ENCODE peak calls at places on chromosome 15, in seven cellular contexts. F is IMR-90, J is neuronal stem cell, Z is trophoblast cell, G is mesendoderm, T is H9, Q is H1. O is an unnamed sample.

GRCh38 chr15:92092391-92092790 is 238.9 kb downstream of the SLCO3A1 start:
- DNase-seq in G (no peak), Z (no peak), F (peak; percentile 15), J (no peak), T (no peak), Q (no peak), O (no peak)

GRCh38 chr15:81856627-81857026 is 189.2 kb downstream of the MEX3B start:
- DNase-seq in J (no peak), Z (no peak), T (no peak), F (no peak), G (no peak), Q (no peak), O (no peak)

GRCh38 chr15:37789881-37790280 is 144.6 kb upstream of the TMCO5A start:
- DNase-seq in F (peak; percentile 86), G (no peak), T (no peak), Z (no peak), Q (no peak), J (no peak), O (peak; percentile 43)

GRCh38 chr15:98792117-98792516 is 143.8 kb downstream of the IGF1R start:
- DNase-seq in T (no peak), G (no peak), Z (no peak), F (no peak), Q (no peak), J (no peak), O (no peak)

GRCh38 chr15:90959894-90960293 is 5.2 kb downstream of the RCCD1 start:
- DNase-seq in T (no peak), Q (no peak), F (peak; percentile 18), G (no peak), Z (no peak), J (no peak), O (no peak)

GRCh38 chr15:69597061-69597592 is 144.5 kb downstream of the RPLP1 start:
- DNase-seq in Q (no peak), F (no peak), J (no peak), Z (no peak), G (no peak), T (no peak), O (no peak)

GRCh38 chr15:74967670-74968069 is 11.1 kb upstream of the RPP25 start:
- DNase-seq in G (no peak), F (no peak), Z (no peak), T (no peak), Q (no peak), J (no peak), O (no peak)

GRCh38 chr15:99857836-99858235 is 124.6 kb upstream of the LYSMD4 start:
- DNase-seq in F (no peak), T (no peak), J (no peak), Z (no peak), G (no peak), Q (no peak), O (no peak)

GRCh38 chr15:60989696-60990095 is 239.4 kb downstream of the RORA start:
- DNase-seq in T (no peak), Z (no peak), F (peak; percentile 22), Q (no peak), J (no peak), G (no peak), O (no peak)

GRCh38 chr15:29835301-29835700 is 13.0 kb upstream of the TJP1 start:
- DNase-seq in Q (no peak), T (no peak), Z (no peak), F (peak; percentile 33), J (no peak), G (no peak), O (no peak)

GRCh38 chr15:29840054-29840453 is 17.8 kb upstream of the TJP1 start:
- DNase-seq in F (no peak), G (no peak), T (no peak), Q (no peak), J (no peak), Z (no peak), O (no peak)

GRCh38 chr15:29840928-29841327 is 18.7 kb upstream of the TJP1 start:
- DNase-seq in Q (no peak), F (no peak), J (no peak), T (no peak), G (no peak), Z (no peak), O (peak; percentile 47)

GRCh38 chr15:29842290-29842689 is 20.0 kb upstream of the TJP1 start:
- DNase-seq in G (no peak), J (no peak), Z (no peak), T (no peak), Q (no peak), F (no peak), O (no peak)

DNA sequence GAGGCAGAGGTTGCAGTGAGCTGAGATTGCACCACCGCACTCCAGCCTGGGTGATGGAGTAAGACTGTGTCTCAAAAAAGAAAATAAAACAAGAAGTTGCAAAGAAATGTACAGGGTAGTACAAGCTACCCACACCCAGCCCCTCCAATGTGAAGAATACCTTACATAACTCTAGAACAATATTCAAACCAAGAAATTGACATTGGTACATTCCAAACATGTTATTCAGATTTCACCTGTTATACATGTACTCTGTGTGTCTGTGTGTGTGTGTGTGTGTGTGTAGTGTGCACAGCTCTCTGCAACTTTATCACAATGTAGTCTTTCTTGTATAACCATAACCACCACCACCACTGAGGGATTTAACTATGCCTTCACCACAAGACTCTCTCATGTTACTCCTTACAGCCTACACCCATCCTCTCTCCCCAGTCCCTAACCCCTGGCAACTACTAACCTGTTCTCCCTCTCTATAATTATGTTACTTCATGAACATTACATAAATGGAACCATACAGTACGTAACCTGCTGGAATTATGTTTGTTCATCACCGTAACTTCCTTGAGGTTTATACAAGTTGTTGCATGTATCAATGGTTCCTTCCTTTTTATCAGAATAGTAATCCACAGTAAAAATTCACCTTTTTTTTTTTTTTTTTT is 16.2 kb upstream of the TJP1 start:
- DNase-seq in J (no peak), T (no peak), G (no peak), Z (no peak), Q (no peak), F (no peak), O (no peak)
- H3K4ac ChIP-seq in J (no peak overlapping the region), T (no peak overlapping the region), G (no peak overlapping the region), Z (no peak overlapping the region), Q (no peak overlapping the region), F (no peak overlapping the region), O (no peak overlapping the region)

DNA sequence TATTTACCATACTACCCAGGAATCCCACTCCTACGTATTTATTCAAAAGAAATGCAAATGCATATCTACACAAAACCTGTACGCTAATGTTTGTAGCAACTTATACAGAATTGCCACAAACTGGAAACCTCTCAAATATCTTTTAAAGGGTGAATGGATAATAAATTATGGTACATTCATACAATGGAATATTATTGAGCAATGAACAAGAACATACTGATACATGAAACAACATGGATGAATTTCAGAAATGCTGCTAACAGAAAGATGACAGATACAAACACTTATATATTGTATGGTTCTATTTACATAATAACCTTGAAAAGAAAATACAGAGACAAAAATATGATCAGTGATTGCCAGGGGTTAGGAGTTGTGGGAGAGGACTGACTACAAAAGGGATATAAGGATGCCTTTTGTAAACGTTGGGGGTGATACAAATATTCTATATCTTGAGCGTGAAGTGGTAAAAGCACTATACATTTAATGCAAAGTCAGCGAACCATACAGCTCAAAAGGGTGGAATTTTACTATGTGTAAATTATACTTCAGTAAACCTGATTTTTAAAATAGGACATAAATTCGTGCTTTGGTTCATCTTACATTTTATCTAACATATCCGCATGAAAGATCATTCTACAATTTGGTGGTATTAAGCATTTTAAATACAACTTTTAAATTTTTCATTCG is 55.0 kb upstream of the FOXB1 start:
- DNase-seq in Z (no peak), F (no peak), J (no peak), Q (no peak), T (no peak), G (no peak), O (no peak)
- H3K4ac ChIP-seq in Z (no peak overlapping the region), F (no peak overlapping the region), J (no peak overlapping the region), Q (no peak overlapping the region), T (no peak overlapping the region), G (no peak overlapping the region), O (no peak overlapping the region)

GRCh38 chr15:77985931-77986480 is 91.5 kb downstream of the TBC1D2B start:
- DNase-seq in F (no peak), J (no peak), G (no peak), T (no peak), Q (no peak), Z (no peak), O (no peak)

GRCh38 chr15:77986891-77987764 is 90.4 kb downstream of the TBC1D2B start:
- DNase-seq in T (peak; percentile 59), F (no peak), J (no peak), Z (no peak), Q (no peak), G (peak; percentile 34), O (no peak)

GRCh38 chr15:77984446-77984861 is 93.1 kb downstream of the TBC1D2B start:
- DNase-seq in Z (no peak), Q (no peak), G (no peak), F (no peak), T (no peak), J (no peak), O (no peak)

GRCh38 chr15:77983708-77984445 is 93.6 kb downstream of the TBC1D2B start:
- DNase-seq in F (no peak), Z (no peak), Q (peak; percentile 41), G (no peak), J (no peak), T (peak; percentile 66), O (no peak)

GRCh38 chr15:77985031-77985930 is 92.2 kb downstream of the TBC1D2B start:
- DNase-seq in Q (no peak), F (no peak), Z (no peak), T (no peak), G (no peak), J (no peak), O (no peak)
- H3K4ac ChIP-seq in Q (no peak overlapping the region), F (no peak overlapping the region), Z (no peak overlapping the region), T (no peak overlapping the region), G (no peak overlapping the region), J (no peak overlapping the region), O (no peak overlapping the region)

GRCh38 chr15:89378699-89379422 is 44.2 kb upstream of the POLG start:
- DNase-seq in T (no peak), G (no peak), Z (no peak), Q (peak; percentile 74), F (no peak), J (no peak), O (no peak)

GRCh38 chr15:89381330-89381729 is 46.7 kb upstream of the POLG start:
- DNase-seq in J (no peak), F (no peak), Z (no peak), Q (no peak), T (no peak), G (no peak), O (no peak)

GRCh38 chr15:89377842-89378698 is 43.4 kb upstream of the POLG start:
- DNase-seq in F (no peak), Q (no peak), T (peak; percentile 55), G (no peak), Z (peak; percentile 97), J (no peak), O (no peak)

GRCh38 chr15:89379423-89379735 is 44.8 kb upstream of the POLG start:
- DNase-seq in G (no peak), Z (peak; percentile 57), T (peak; percentile 46), J (no peak), F (no peak), Q (no peak), O (no peak)

GRCh38 chr15:89379818-89380217 is 45.2 kb upstream of the POLG start:
- DNase-seq in G (no peak), Q (no peak), F (no peak), T (peak; percentile 35), Z (peak; percentile 96), J (no peak), O (no peak)
- H3K4ac ChIP-seq in G (no peak overlapping the region), Q (no peak overlapping the region), F (no peak overlapping the region), T (no peak overlapping the region), Z (no peak overlapping the region), J (no peak overlapping the region), O (no peak overlapping the region)

GRCh38 chr15:84840741-84841429 is 23.7 kb downstream of the ALPK3 start:
- DNase-seq in F (peak; percentile 32), J (no peak), T (peak; percentile 22), Q (no peak), Z (no peak), G (no peak), O (peak; percentile 86)
- H3K4ac ChIP-seq in F (no peak overlapping the region), J (no peak overlapping the region), T (no peak overlapping the region), Q (no peak overlapping the region), Z (no peak overlapping the region), G (no peak overlapping the region), O (no peak overlapping the region)

O was measured in mesenchymal stem cell.